ENCODE peak calls at places on chromosomes 1 and 21, in five cellular contexts. Q is lower lobe of right lung, P is heart left ventricle, W is PC-3, D is hepatocyte. H is an unnamed sample. For H3K4me1, the result is how much of the 10 kb centered on the place peaks cover.

GRCh38 chr1:67214420-67215174 is 48.3 kb downstream of the IL23R start:
- DNase-seq in Q (no peak), D (peak), P (no peak), W (peak), H (peak)

GRCh38 chr1:46183119-46183842 is 7.0 kb upstream of the P3R3URF start:
- DNase-seq in Q (peak), D (peak), W (peak), P (peak), H (no peak)

GRCh38 chr1:11961230-11961629 is 19.0 kb upstream of the MFN2 start:
- DNase-seq in P (no peak), Q (no peak), W (no peak), D (peak), H (no peak)

GRCh38 chr1:203127672-203128611 is at the start of gene ADORA1:
- DNase-seq in D (peak), Q (peak), W (peak), P (peak), H (no peak)

GRCh38 chr1:209080170-209080781 is 503.2 kb upstream of the CAMK1G start:
- DNase-seq in W (peak), Q (no peak), D (no peak), P (no peak), H (no peak)

GRCh38 chr1:7584643-7585042 is 186.5 kb upstream of the VAMP3 start:
- DNase-seq in W (no peak), D (no peak), P (peak), Q (peak), H (no peak)

GRCh38 chr21:10425856-10426255 is 95.5 kb upstream of the TPTE start:
- DNase-seq in W (no peak), P (no peak), Q (no peak), D (peak), H (no peak)

GRCh38 chr1:204975568-204976235 is 67.3 kb upstream of the CNTN2 start:
- DNase-seq in P (peak), Q (no peak), D (peak), W (peak), H (peak)

GRCh38 chr21:39014751-39015150 is 168.5 kb downstream of the PSMG1 start:
- DNase-seq in P (no peak), W (peak), Q (no peak), D (peak), H (no peak)

GRCh38 chr1:26317612-26318337 is at the start of gene CD52:
- DNase-seq in W (no peak), Q (no peak), P (peak), D (no peak), H (peak)

GRCh38 chr1:151049458-151049857 is 1.9 kb downstream of the C1orf56 start:
- DNase-seq in P (no peak), W (no peak), D (no peak), Q (no peak), H (peak)

GRCh38 chr1:151047925-151048644 is 534 bp downstream of the C1orf56 start:
- DNase-seq in Q (peak), D (peak), P (peak), W (peak), H (peak)

GRCh38 chr1:151047591-151047924 is at the start of gene C1orf56:
- DNase-seq in W (peak), Q (peak), D (peak), P (peak), H (peak)

GRCh38 chr1:151050051-151050688 is 2.6 kb downstream of the C1orf56 start:
- DNase-seq in Q (no peak), D (no peak), P (no peak), W (no peak), H (no peak)

DNA sequence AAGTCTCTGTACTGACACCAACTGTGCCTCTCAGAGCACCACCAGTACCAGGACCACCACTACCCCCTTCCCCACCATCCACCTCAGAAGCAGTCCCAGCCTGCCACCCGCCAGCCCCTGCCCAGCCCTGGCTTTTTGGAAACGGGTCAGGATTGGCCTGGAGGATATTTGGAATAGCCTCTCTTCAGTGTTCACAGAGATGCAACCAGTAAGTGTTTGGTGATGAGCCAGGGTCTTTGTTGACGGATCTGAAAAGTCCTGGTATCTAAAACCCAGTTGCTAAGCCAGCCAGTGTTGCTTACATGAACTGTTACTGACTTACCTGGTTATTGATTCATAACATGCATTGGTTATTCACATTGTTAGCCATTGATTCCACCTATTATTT is 1.1 kb downstream of the C1orf56 start:
- DNase-seq in P (no peak), Q (no peak), D (no peak), W (no peak), H (no peak)
- H3K27ac ChIP-seq in P (peak), Q (peak), D (peak), W (no peak), H (peak)

GRCh38 chr21:26964379-26964778 is 2.5 kb downstream of the ADAMTS5 start:
- DNase-seq in D (no peak), W (no peak), P (peak), Q (no peak), H (no peak)
- H3K4me3 ChIP-seq in D (no peak), W (no peak), P (peak), Q (peak), H (no peak)

GRCh38 chr1:181140891-181141290 is 52.4 kb downstream of the IER5 start:
- DNase-seq in D (no peak), Q (no peak), W (no peak), P (no peak), H (no peak)

GRCh38 chr1:181142096-181143043 is 53.9 kb downstream of the IER5 start:
- DNase-seq in Q (peak), W (peak), D (peak), P (peak), H (peak)

GRCh38 chr1:181141431-181141910 is 53.0 kb downstream of the IER5 start:
- DNase-seq in P (no peak), D (no peak), W (peak), Q (peak), H (no peak)

GRCh38 chr1:181139631-181140051 is 51.1 kb downstream of the IER5 start:
- DNase-seq in D (no peak), P (no peak), W (peak), Q (no peak), H (no peak)

GRCh38 chr1:181140398-181140797 is 51.9 kb downstream of the IER5 start:
- DNase-seq in D (no peak), P (no peak), Q (no peak), W (peak), H (no peak)
- H3K4me1 ChIP-seq in D (under half), P (under half), Q (under half), W (half or more), H (under half)

GRCh38 chr1:200311256-200311655 is 98.6 kb downstream of the ZNF281 start:
- DNase-seq in D (no peak), Q (no peak), W (no peak), P (no peak), H (no peak)
- H3K27ac ChIP-seq in D (no peak), Q (no peak), W (no peak), P (no peak), H (no peak)

GRCh38 chr1:3821004-3821933 is 25.0 kb upstream of the LRRC47 start:
- DNase-seq in D (no peak), P (no peak), W (no peak), Q (peak), H (no peak)
- H3K4me3 ChIP-seq in D (no peak), P (no peak), W (no peak), Q (no peak), H (no peak)

DNA sequence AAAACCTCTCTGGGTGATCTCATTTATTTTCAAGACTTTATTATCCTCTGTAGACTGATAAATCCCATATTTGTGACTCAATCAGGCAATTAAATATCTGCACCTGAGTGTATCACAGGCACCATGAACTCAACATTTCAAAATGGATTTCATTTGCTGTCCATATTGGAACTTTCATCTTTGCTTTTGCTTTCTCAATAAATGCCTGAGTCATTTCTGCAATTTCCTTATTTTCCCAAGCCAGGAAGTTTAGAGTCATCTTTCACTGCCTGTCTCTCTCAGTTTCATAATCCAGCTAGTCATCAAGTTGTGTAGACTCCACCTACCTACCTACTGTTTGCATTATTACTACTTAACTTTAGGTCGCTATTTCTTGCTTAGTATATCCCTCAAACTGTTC is 540.9 kb downstream of the LMO4 start:
- DNase-seq in Q (no peak), P (no peak), W (peak), D (peak), H (no peak)
- H3K4me1 ChIP-seq in Q (under half), P (under half), W (under half), D (under half), H (under half)

GRCh38 chr1:13823936-13824335 is 123.9 kb downstream of the PRDM2 start:
- DNase-seq in Q (no peak), P (no peak), D (no peak), W (no peak), H (no peak)
- H3K27ac ChIP-seq in Q (no peak), P (no peak), D (no peak), W (no peak), H (no peak)